ENCODE peak calls at places on chromosomes 5 and 9, in five cellular contexts. S is GM03348, G is GDM1, X is T-cell, P is NCI-H1417. Z is an unnamed sample.

GRCh38 chr9:106621299-106621920 is 241.6 kb upstream of the ZNF462 start:
- DNase-seq in S (no peak), G (no peak), X (no peak), P (no peak), Z (no peak)

GRCh38 chr5:6792911-6793451 is 79.7 kb downstream of the TENT4A start:
- DNase-seq in S (no peak), G (no peak), X (no peak), P (no peak), Z (no peak)

GRCh38 chr9:133347515-133347984 is 381 bp downstream of the MED22 start:
- DNase-seq in S (peak; percentile 71), G (no peak), X (peak; percentile 33), P (peak; percentile 77), Z (no peak)

GRCh38 chr9:346114-346513 is 131.4 kb downstream of the DOCK8 start:
- DNase-seq in S (no peak), G (no peak), X (no peak), P (no peak), Z (no peak)

GRCh38 chr9:95079461-95079860 is 238.0 kb downstream of the FANCC start:
- DNase-seq in S (no peak), G (no peak), X (no peak), P (no peak), Z (no peak)

GRCh38 chr9:71816782-71817549 is 48.7 kb upstream of the CEMIP2 start:
- DNase-seq in S (no peak), G (no peak), X (no peak), P (peak; percentile 39), Z (no peak)

GRCh38 chr5:1963941-1964451 is 81.3 kb upstream of the IRX4 start:
- DNase-seq in S (no peak), G (no peak), X (no peak), P (no peak), Z (no peak)

GRCh38 chr9:74817281-74818181 is 70.2 kb downstream of the TRPM6 start:
- DNase-seq in S (no peak), G (no peak), X (no peak), P (no peak), Z (no peak)

GRCh38 chr9:136946228-136946892 is 1.3 kb downstream of the C8G start:
- DNase-seq in S (no peak), G (no peak), X (no peak), P (no peak), Z (no peak)

GRCh38 chr9:93124793-93125192 is 9.3 kb downstream of the NINJ1 start:
- DNase-seq in S (no peak), G (no peak), X (no peak), P (no peak), Z (no peak)

GRCh38 chr5:91816674-91817073 is 433.6 kb upstream of the ARRDC3 start:
- DNase-seq in S (no peak), G (no peak), X (no peak), P (no peak), Z (no peak)

GRCh38 chr9:121344062-121344696 is 25.9 kb downstream of the STOM start:
- DNase-seq in S (no peak), G (no peak), X (no peak), P (no peak), Z (no peak)

GRCh38 chr9:114899461-114899860 is 30.9 kb downstream of the TNFSF8 start:
- DNase-seq in S (no peak), G (no peak), X (no peak), P (no peak), Z (peak; percentile 82)

GRCh38 chr9:121717141-121717749 is 65.8 kb downstream of the DAB2IP start:
- DNase-seq in S (no peak), G (no peak), X (no peak), P (no peak), Z (no peak)

Z was measured in MG63.